ENCODE peak calls at places on chromosome 4, in ten cellular contexts. X, L, T, P, W, M, C, I, Y and Q are unnamed samples.

GRCh38 chr4:118124977-118125376 is 90.7 kb downstream of the NDST3 start:
- DNase-seq in X (no peak), L (no peak), T (no peak), P (no peak), W (no peak), M (no peak), C (no peak), I (no peak), Y (no peak), Q (no peak)

GRCh38 chr4:137310593-137311490 is 221.5 kb downstream of the PCDH18 start:
- DNase-seq in X (peak), L (no peak), T (peak), P (no peak), W (peak), M (no peak), C (no peak), I (no peak), Y (no peak), Q (no peak)

GRCh38 chr4:113845138-113845537 is 83.6 kb upstream of the CAMK2D start:
- DNase-seq in X (no peak), L (no peak), T (no peak), P (no peak), W (no peak), M (no peak), C (no peak), I (no peak), Y (no peak), Q (no peak)

GRCh38 chr4:56860781-56861180 is 39.3 kb upstream of the SPINK2 start:
- DNase-seq in X (no peak), L (no peak), T (no peak), P (no peak), W (no peak), M (no peak), C (no peak), I (no peak), Y (no peak), Q (no peak)

GRCh38 chr4:148007303-148007702 is 275.4 kb downstream of the ARHGAP10 start:
- DNase-seq in X (peak), L (peak), T (peak), P (no peak), W (peak), M (no peak), C (no peak), I (no peak), Y (no peak), Q (no peak)

GRCh38 chr4:71210831-71211230 is 128.0 kb upstream of the SLC4A4 start:
- DNase-seq in X (no peak), L (no peak), T (no peak), P (no peak), W (peak), M (no peak), C (no peak), I (no peak), Y (no peak), Q (no peak)

GRCh38 chr4:7354937-7355336 is 79.8 kb downstream of the PSAPL1 start:
- DNase-seq in X (no peak), L (no peak), T (no peak), P (no peak), W (peak), M (no peak), C (no peak), I (no peak), Y (no peak), Q (no peak)

GRCh38 chr4:188432328-188432727 is 293.1 kb downstream of the TRIML1 start:
- DNase-seq in X (no peak), L (no peak), T (no peak), P (no peak), W (no peak), M (no peak), C (no peak), I (no peak), Y (no peak), Q (no peak)

GRCh38 chr4:139609647-139610046 is 53.6 kb upstream of the SETD7 start:
- DNase-seq in X (no peak), L (no peak), T (peak), P (no peak), W (peak), M (no peak), C (no peak), I (no peak), Y (no peak), Q (no peak)

GRCh38 chr4:38223801-38224236 is 263.6 kb downstream of the PTTG2 start:
- DNase-seq in X (no peak), L (no peak), T (no peak), P (no peak), W (no peak), M (no peak), C (no peak), I (peak), Y (no peak), Q (no peak)

GRCh38 chr4:17082186-17082585 is 183.7 kb upstream of the LDB2 start:
- DNase-seq in X (peak), L (no peak), T (no peak), P (no peak), W (peak), M (no peak), C (no peak), I (no peak), Y (no peak), Q (no peak)

GRCh38 chr4:167100120-167100519 is 134.2 kb downstream of the SPOCK3 start:
- DNase-seq in X (no peak), L (no peak), T (peak), P (no peak), W (peak), M (peak), C (no peak), I (peak), Y (no peak), Q (no peak)

GRCh38 chr4:16757080-16757521 is 141.3 kb downstream of the LDB2 start:
- DNase-seq in X (no peak), L (no peak), T (no peak), P (no peak), W (peak), M (no peak), C (no peak), I (no peak), Y (no peak), Q (no peak)

GRCh38 chr4:117691572-117692351 is 342.5 kb upstream of the NDST3 start:
- DNase-seq in X (no peak), L (no peak), T (no peak), P (no peak), W (no peak), M (peak), C (no peak), I (no peak), Y (no peak), Q (no peak)

GRCh38 chr4:25856756-25857155 is 6.0 kb downstream of the SEL1L3 start:
- DNase-seq in X (no peak), L (no peak), T (no peak), P (no peak), W (peak), M (no peak), C (no peak), I (no peak), Y (no peak), Q (no peak)

GRCh38 chr4:48341776-48342558 is 638 bp downstream of the SLAIN2 start:
- DNase-seq in X (no peak), L (peak), T (peak), P (peak), W (peak), M (peak), C (no peak), I (peak), Y (peak), Q (no peak)

GRCh38 chr4:80897537-80898303 is 132.8 kb upstream of the BMP3 start:
- DNase-seq in X (no peak), L (no peak), T (no peak), P (no peak), W (no peak), M (no peak), C (no peak), I (no peak), Y (no peak), Q (no peak)